ENCODE peak calls at places on chromosomes 2 and 18, in eight cellular contexts. N is iris pigment epithelial cell; O is NCI-H1092; Q is cardiac fibroblast; J is AG09319; A is activated naive CD8-positive, alpha-beta T cell treated with anti-CD3 and anti-CD28 coated beads, Interleukin-2, amount 50 U/mL, for 24 hours; U is T-helper 22 cell; K is HTR-8/SVneo. H is an unnamed sample.

GRCh38 chr18:3230401-3231334 is 10.9 kb upstream of the MYOM1 start:
- DNase-seq in O (no peak), K (no peak), N (peak; percentile 49), U (no peak), A (no peak), J (no peak), Q (peak; percentile 43), H (peak; percentile 41)

GRCh38 chr2:174606336-174606735 is 8.7 kb upstream of the WIPF1 start:
- DNase-seq in O (no peak), N (peak; percentile 89), K (peak; percentile 61), Q (peak; percentile 55), U (peak; percentile 27), A (peak; percentile 44), J (no peak), H (no peak)

GRCh38 chr2:237665713-237666143 is 38.3 kb downstream of the LRRFIP1 start:
- DNase-seq in J (no peak), A (no peak), U (no peak), N (no peak), O (no peak), K (no peak), Q (no peak), H (no peak)

GRCh38 chr2:26564121-26564520 is 77.0 kb downstream of the CIB4 start:
- DNase-seq in N (no peak), Q (no peak), A (no peak), K (no peak), O (no peak), U (no peak), J (no peak), H (no peak)

GRCh38 chr2:70686577-70687460 is 81.2 kb downstream of the ADD2 start:
- DNase-seq in Q (peak; percentile 72), A (peak; percentile 39), O (no peak), U (no peak), N (peak; percentile 55), J (no peak), K (peak; percentile 85), H (peak; percentile 24)

GRCh38 chr2:64632855-64633819 is 20.6 kb downstream of the SERTAD2 start:
- DNase-seq in Q (peak; percentile 42), N (peak; percentile 67), K (no peak), O (no peak), U (no peak), A (no peak), J (peak; percentile 59), H (no peak)

GRCh38 chr2:181309161-181309560 is 148.0 kb upstream of the ITGA4 start:
- DNase-seq in O (no peak), N (no peak), K (no peak), Q (no peak), U (no peak), J (no peak), A (no peak), H (no peak)

GRCh38 chr2:68714866-68715265 is 19.7 kb upstream of the ARHGAP25 start:
- DNase-seq in K (no peak), J (no peak), U (no peak), O (no peak), N (no peak), Q (no peak), A (peak; percentile 47), H (no peak)

GRCh38 chr2:196558506-196558905 is 81.0 kb upstream of the CCDC150 start:
- DNase-seq in A (no peak), J (no peak), K (no peak), N (no peak), O (no peak), Q (no peak), U (no peak), H (no peak)

GRCh38 chr18:45050712-45051639 is 370.3 kb downstream of the SETBP1 start:
- DNase-seq in O (no peak), K (peak; percentile 8), N (peak; percentile 77), A (no peak), U (no peak), J (peak; percentile 84), Q (peak; percentile 71), H (no peak)

GRCh38 chr2:118386636-118387302 is 298.5 kb downstream of the INSIG2 start:
- DNase-seq in U (no peak), N (peak; percentile 81), Q (no peak), J (no peak), O (no peak), A (no peak), K (no peak), H (no peak)

GRCh38 chr2:237421542-237422047 is 7.6 kb upstream of the COL6A3 start:
- DNase-seq in O (peak; percentile 29), J (peak; percentile 62), A (peak; percentile 88), K (peak; percentile 81), N (peak; percentile 83), U (peak; percentile 52), Q (peak; percentile 84), H (peak; percentile 42)

GRCh38 chr2:165115258-165115657 is 88.6 kb downstream of the SCN3A start:
- DNase-seq in Q (no peak), A (no peak), K (no peak), N (no peak), U (no peak), O (no peak), J (no peak), H (no peak)

GRCh38 chr2:62089658-62090057 is 106.3 kb upstream of the B3GNT2 start:
- DNase-seq in J (no peak), O (no peak), Q (peak; percentile 37), K (no peak), A (no peak), N (no peak), U (no peak), H (no peak)

GRCh38 chr2:39128919-39129391 is 8.1 kb upstream of the SOS1 start:
- DNase-seq in N (peak; percentile 64), K (no peak), J (no peak), U (peak; percentile 30), O (no peak), Q (no peak), A (peak; percentile 61), H (no peak)

GRCh38 chr18:46160050-46160798 is 56.0 kb downstream of the HAUS1 start:
- DNase-seq in A (no peak), O (no peak), N (no peak), Q (no peak), J (no peak), U (no peak), K (no peak), H (no peak)

GRCh38 chr18:22223263-22223960 is 54.0 kb downstream of the GATA6 start:
- DNase-seq in N (peak; percentile 96), U (no peak), A (peak; percentile 19), K (peak; percentile 89), O (no peak), Q (peak; percentile 72), J (peak; percentile 20), H (peak; percentile 65)

GRCh38 chr18:34212511-34212910 is 12.2 kb downstream of the NOL4 start:
- DNase-seq in A (no peak), J (no peak), N (no peak), U (no peak), O (no peak), K (no peak), Q (no peak), H (no peak)

GRCh38 chr2:89780318-89780717 is 1088.8 kb downstream of the RPIA start:
- DNase-seq in U (no peak), J (no peak), N (no peak), O (no peak), A (no peak), Q (no peak), K (no peak), H (no peak)

GRCh38 chr2:28381225-28382180 is 11.2 kb upstream of the FOSL2 start:
- DNase-seq in J (no peak), O (no peak), Q (no peak), K (no peak), N (no peak), A (no peak), U (no peak), H (peak; percentile 39)

GRCh38 chr2:54402350-54402749 is 53.8 kb upstream of the SPTBN1 start:
- DNase-seq in N (peak; percentile 26), K (peak; percentile 52), J (no peak), O (no peak), U (no peak), A (no peak), Q (peak; percentile 84), H (no peak)

GRCh38 chr2:31729442-31730092 is 148.8 kb upstream of the SRD5A2 start:
- DNase-seq in A (no peak), U (no peak), J (peak; percentile 10), K (peak; percentile 23), Q (peak; percentile 6), N (peak; percentile 38), O (no peak), H (no peak)

H was measured in Caco-2.